ENCODE peak calls at places on chromosome 6, in six cellular contexts. T, V, L, Q, Y and K are unnamed samples.

GRCh38 chr6:126027601-126028000 is 41.3 kb downstream of the TRMT11 start:
- DNase-seq in T (no peak), V (peak), L (no peak), Q (no peak), Y (no peak), K (no peak)

GRCh38 chr6:27753668-27754407 is 158.4 kb downstream of the OR2B2 start:
- DNase-seq in T (no peak), V (peak), L (peak), Q (peak), Y (peak), K (no peak)

GRCh38 chr6:3712827-3713226 is 38.7 kb downstream of the PXDC1 start:
- DNase-seq in T (no peak), V (no peak), L (no peak), Q (no peak), Y (no peak), K (no peak)

GRCh38 chr6:111681856-111682255 is 76.2 kb upstream of the TRAF3IP2 start:
- DNase-seq in T (no peak), V (no peak), L (no peak), Q (no peak), Y (no peak), K (no peak)

GRCh38 chr6:10733151-10733715 is 10.4 kb downstream of the TMEM14C start:
- DNase-seq in T (no peak), V (no peak), L (no peak), Q (no peak), Y (no peak), K (no peak)

GRCh38 chr6:111657146-111657545 is 51.5 kb upstream of the TRAF3IP2 start:
- DNase-seq in T (no peak), V (peak), L (peak), Q (no peak), Y (no peak), K (no peak)

GRCh38 chr6:24307881-24308280 is 50.0 kb downstream of the DCDC2 start:
- DNase-seq in T (no peak), V (peak), L (no peak), Q (no peak), Y (no peak), K (no peak)

GRCh38 chr6:139926711-139927110 is 552.3 kb upstream of the CITED2 start:
- DNase-seq in T (no peak), V (no peak), L (peak), Q (no peak), Y (no peak), K (no peak)

GRCh38 chr6:42556462-42556861 is 7.4 kb upstream of the UBR2 start:
- DNase-seq in T (no peak), V (no peak), L (no peak), Q (no peak), Y (no peak), K (no peak)

GRCh38 chr6:133966654-133967300 is 13.8 kb downstream of the TBPL1 start:
- DNase-seq in T (no peak), V (no peak), L (no peak), Q (no peak), Y (peak), K (no peak)

GRCh38 chr6:34028691-34029360 is 117.1 kb downstream of the GRM4 start:
- DNase-seq in T (no peak), V (no peak), L (no peak), Q (no peak), Y (no peak), K (no peak)

GRCh38 chr6:106612956-106613516 is 16.3 kb downstream of the RTN4IP1 start:
- DNase-seq in T (no peak), V (no peak), L (no peak), Q (no peak), Y (no peak), K (no peak)

GRCh38 chr6:108029226-108029921 is 45.2 kb downstream of the OSTM1 start:
- DNase-seq in T (no peak), V (no peak), L (no peak), Q (no peak), Y (no peak), K (no peak)

GRCh38 chr6:41278699-41279405 is 7.6 kb downstream of the TREM1 start:
- DNase-seq in T (no peak), V (peak), L (peak), Q (peak), Y (peak), K (no peak)

GRCh38 chr6:34053721-34054120 is 92.2 kb downstream of the GRM4 start:
- DNase-seq in T (no peak), V (no peak), L (no peak), Q (no peak), Y (peak), K (no peak)

GRCh38 chr6:83862776-83863471 is 3.4 kb downstream of the CYB5R4 start:
- DNase-seq in T (no peak), V (no peak), L (no peak), Q (no peak), Y (peak), K (no peak)

GRCh38 chr6:119325559-119326240 is 23.9 kb downstream of the MAN1A1 start:
- DNase-seq in T (no peak), V (no peak), L (no peak), Q (no peak), Y (no peak), K (no peak)

GRCh38 chr6:150560004-150560883 is 39.4 kb upstream of the PLEKHG1 start:
- DNase-seq in T (no peak), V (no peak), L (no peak), Q (no peak), Y (no peak), K (no peak)

GRCh38 chr6:5398530-5398929 is 137.2 kb downstream of the FARS2 start:
- DNase-seq in T (no peak), V (peak), L (peak), Q (no peak), Y (peak), K (no peak)

GRCh38 chr6:169087436-169088046 is 166.1 kb downstream of the THBS2 start:
- DNase-seq in T (no peak), V (peak), L (peak), Q (no peak), Y (no peak), K (no peak)

GRCh38 chr6:23224540-23224939 is 655.2 kb downstream of the HDGFL1 start:
- DNase-seq in T (no peak), V (no peak), L (no peak), Q (no peak), Y (no peak), K (no peak)

GRCh38 chr6:123635144-123635543 is 1.6 kb downstream of the TRDN start:
- DNase-seq in T (no peak), V (no peak), L (no peak), Q (no peak), Y (no peak), K (no peak)

GRCh38 chr6:26660096-26660425 is 515 bp upstream of the ZNF322 start:
- DNase-seq in T (no peak), V (peak), L (peak), Q (no peak), Y (peak), K (no peak)

GRCh38 chr6:107655245-107655644 is 165.3 kb downstream of the SOBP start:
- DNase-seq in T (no peak), V (no peak), L (no peak), Q (no peak), Y (peak), K (no peak)

GRCh38 chr6:69994251-69994650 is 127.9 kb downstream of the COL19A1 start:
- DNase-seq in T (no peak), V (no peak), L (no peak), Q (no peak), Y (no peak), K (no peak)

GRCh38 chr6:105469951-105470350 is 67.1 kb upstream of the PREP start:
- DNase-seq in T (no peak), V (no peak), L (no peak), Q (no peak), Y (no peak), K (no peak)

GRCh38 chr6:169913096-169913615 is 161.7 kb downstream of the ERMARD start:
- DNase-seq in T (no peak), V (no peak), L (no peak), Q (no peak), Y (no peak), K (no peak)

GRCh38 chr6:56101141-56101553 is 146.2 kb downstream of the COL21A1 start:
- DNase-seq in T (no peak), V (peak), L (peak), Q (no peak), Y (no peak), K (no peak)

GRCh38 chr6:42341221-42341620 is 110.5 kb downstream of the TRERF1 start:
- DNase-seq in T (no peak), V (no peak), L (no peak), Q (no peak), Y (no peak), K (no peak)

GRCh38 chr6:150696156-150696555 is 96.5 kb downstream of the PLEKHG1 start:
- DNase-seq in T (no peak), V (no peak), L (no peak), Q (no peak), Y (no peak), K (no peak)

GRCh38 chr6:98452721-98453120 is 381.7 kb upstream of the POU3F2 start:
- DNase-seq in T (no peak), V (no peak), L (no peak), Q (no peak), Y (no peak), K (no peak)

GRCh38 chr6:18302561-18303439 is 38.5 kb upstream of the DEK start:
- DNase-seq in T (no peak), V (peak), L (peak), Q (no peak), Y (peak), K (no peak)

GRCh38 chr6:101986476-101986875 is 593.0 kb downstream of the GRIK2 start:
- DNase-seq in T (no peak), V (no peak), L (no peak), Q (no peak), Y (no peak), K (no peak)

GRCh38 chr6:6803180-6803978 is 214.9 kb downstream of the LY86 start:
- DNase-seq in T (peak), V (no peak), L (no peak), Q (no peak), Y (peak), K (no peak)
- TF ChIP-seq CTCF in T (no peak), V (no peak), L (no peak), Q (no peak), Y (no peak), K (no peak)

DNA sequence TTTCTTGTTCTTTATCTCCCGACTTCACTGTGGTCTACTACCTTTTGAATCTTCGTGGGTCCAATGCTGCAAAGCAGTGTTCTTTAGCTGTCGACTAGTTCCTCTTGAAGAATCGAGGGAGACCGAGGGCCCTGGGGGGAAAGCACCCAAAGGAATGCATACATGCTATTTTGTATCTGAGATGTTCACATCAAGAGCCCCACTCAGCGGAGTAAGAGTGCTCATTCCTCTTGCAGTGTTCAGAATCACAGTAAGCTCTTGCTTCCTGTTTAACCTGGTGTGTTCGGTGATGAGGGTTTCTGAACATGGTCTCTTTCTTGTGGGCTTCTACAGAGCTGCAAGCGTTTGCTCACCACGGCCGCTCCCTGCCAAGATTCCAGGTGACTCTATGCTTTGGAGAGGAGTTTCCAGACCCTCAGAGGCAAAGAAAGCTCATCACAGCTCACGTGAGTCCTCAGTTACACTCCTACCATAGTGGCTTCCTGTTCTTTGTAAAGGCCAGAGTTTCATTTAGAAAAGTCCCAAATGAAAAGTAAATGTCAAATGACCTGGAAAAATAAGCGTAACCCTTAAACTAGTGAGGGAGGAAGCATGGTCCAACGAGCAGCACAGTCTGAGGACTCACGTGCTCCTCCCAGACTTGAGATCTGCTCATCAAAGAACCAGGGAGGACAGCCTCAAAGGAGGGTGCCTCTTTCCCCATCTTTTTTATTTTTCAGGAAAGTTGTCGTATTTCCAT is 13.3 kb downstream of the IRF4 start:
- DNase-seq in T (no peak), V (no peak), L (no peak), Q (no peak), Y (peak), K (no peak)
- H3K27ac ChIP-seq in T (no peak), V (no peak), L (no peak), Q (no peak), Y (peak), K (no peak)

GRCh38 chr6:167815296-167815980 is 11.3 kb upstream of the AFDN start:
- DNase-seq in T (no peak), V (no peak), L (no peak), Q (no peak), Y (no peak), K (no peak)
- H3K4me3 ChIP-seq in T (no peak), V (no peak), L (no peak), Q (no peak), Y (no peak), K (no peak)

GRCh38 chr6:154370545-154370944 is 13.9 kb upstream of the IPCEF1 start:
- DNase-seq in T (no peak), V (peak), L (peak), Q (no peak), Y (peak), K (no peak)
- TF ChIP-seq CTCF in T (peak), V (peak), L (peak), Q (peak), Y (peak), K (no peak)

DNA sequence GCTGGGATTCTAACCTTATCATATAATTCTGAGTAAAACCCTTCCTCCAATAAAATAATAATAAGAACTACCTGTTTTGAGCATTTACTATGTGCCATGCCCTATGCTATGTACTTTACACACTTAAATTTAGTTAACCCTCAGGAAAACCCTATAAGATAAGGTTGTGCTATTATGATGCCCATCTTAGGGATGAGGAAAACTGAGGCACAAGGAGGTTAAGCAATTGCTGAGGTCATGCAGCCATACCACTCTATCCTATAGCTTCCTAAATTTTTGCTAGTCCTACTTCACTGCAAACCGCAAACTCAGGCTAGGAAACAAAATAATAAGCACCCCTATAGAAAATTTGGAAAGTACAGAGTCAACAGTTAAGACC is 38.9 kb upstream of the GFOD1 start:
- DNase-seq in T (no peak), V (no peak), L (no peak), Q (no peak), Y (no peak), K (no peak)
- H3K27ac ChIP-seq in T (no peak), V (no peak), L (no peak), Q (no peak), Y (peak), K (peak)

GRCh38 chr6:30743099-30744053 is 889 bp upstream of the FLOT1 start:
- DNase-seq in T (no peak), V (peak), L (peak), Q (peak), Y (no peak), K (no peak)
- H3K4me3 ChIP-seq in T (peak), V (peak), L (peak), Q (peak), Y (peak), K (peak)